ENCODE peak calls at places on chromosomes 13 and 19, in four cellular contexts. One of them, this sample, is unnamed.

GRCh38 chr19:38508507-38508906 is 75.0 kb downstream of the RYR1 start:
- DNase-seq in SK-N-SH: no peak
- DNase-seq in suprapubic skin: no peak
- DNase-seq in stomach: no peak
- DNase-seq in this sample: no peak

GRCh38 chr13:26760835-26761582 is 423 bp upstream of the GPR12 start:
- DNase-seq in stomach: no peak
- DNase-seq in SK-N-SH: peak
- DNase-seq in suprapubic skin: no peak
- DNase-seq in this sample: no peak

GRCh38 chr13:109131698-109132257 is 502.4 kb downstream of the MYO16 start:
- DNase-seq in stomach: no peak
- DNase-seq in suprapubic skin: no peak
- DNase-seq in SK-N-SH: no peak
- DNase-seq in this sample: no peak

GRCh38 chr13:105336706-105337582 is 1198.5 kb downstream of the EFNB2 start:
- DNase-seq in suprapubic skin: no peak
- DNase-seq in SK-N-SH: no peak
- DNase-seq in stomach: no peak
- DNase-seq in this sample: no peak

GRCh38 chr19:46520616-46521015 is 24.9 kb upstream of the PNMA8B start:
- DNase-seq in suprapubic skin: no peak
- DNase-seq in stomach: no peak
- DNase-seq in SK-N-SH: no peak
- DNase-seq in this sample: no peak

GRCh38 chr19:11539495-11540365 is 1.1 kb downstream of the CNN1 start:
- DNase-seq in stomach: no peak
- DNase-seq in suprapubic skin: no peak
- DNase-seq in SK-N-SH: peak
- DNase-seq in this sample: peak

GRCh38 chr13:24313449-24313848 is 4.1 kb downstream of the C1QTNF9 start:
- DNase-seq in stomach: no peak
- DNase-seq in SK-N-SH: no peak
- DNase-seq in suprapubic skin: no peak
- DNase-seq in this sample: no peak

GRCh38 chr19:40601061-40601973 is at the start of gene LTBP4:
- DNase-seq in stomach: no peak
- DNase-seq in suprapubic skin: no peak
- DNase-seq in SK-N-SH: peak
- DNase-seq in this sample: peak

GRCh38 chr19:43564800-43565199 is 10.5 kb downstream of the XRCC1 start:
- DNase-seq in suprapubic skin: no peak
- DNase-seq in stomach: no peak
- DNase-seq in SK-N-SH: no peak
- DNase-seq in this sample: no peak

GRCh38 chr13:85969331-85969730 is 170.1 kb upstream of the SLITRK6 start:
- DNase-seq in SK-N-SH: no peak
- DNase-seq in suprapubic skin: no peak
- DNase-seq in stomach: no peak
- DNase-seq in this sample: no peak

GRCh38 chr19:18645035-18645511 is 8.2 kb downstream of the KLHL26 start:
- DNase-seq in SK-N-SH: no peak
- DNase-seq in suprapubic skin: no peak
- DNase-seq in stomach: no peak
- DNase-seq in this sample: no peak

GRCh38 chr19:1862068-1862423 is 1.3 kb downstream of the KLF16 start:
- DNase-seq in SK-N-SH: no peak
- DNase-seq in stomach: no peak
- DNase-seq in suprapubic skin: no peak
- DNase-seq in this sample: no peak

GRCh38 chr19:31451686-31452325 is 102.6 kb upstream of the TSHZ3 start:
- DNase-seq in stomach: no peak
- DNase-seq in suprapubic skin: no peak
- DNase-seq in SK-N-SH: no peak
- DNase-seq in this sample: no peak

GRCh38 chr13:81639984-81640582 is 1299.2 kb upstream of the SPRY2 start:
- DNase-seq in SK-N-SH: peak
- DNase-seq in stomach: no peak
- DNase-seq in suprapubic skin: no peak
- DNase-seq in this sample: no peak

GRCh38 chr13:91574756-91575155 is 176.3 kb downstream of the GPC5 start:
- DNase-seq in suprapubic skin: no peak
- DNase-seq in stomach: no peak
- DNase-seq in SK-N-SH: no peak
- DNase-seq in this sample: no peak

GRCh38 chr13:41122838-41123237 is 9.8 kb downstream of the KBTBD6 start:
- DNase-seq in SK-N-SH: no peak
- DNase-seq in stomach: no peak
- DNase-seq in suprapubic skin: no peak
- DNase-seq in this sample: no peak

GRCh38 chr13:106047859-106048258 is 487.6 kb downstream of the EFNB2 start:
- DNase-seq in stomach: no peak
- DNase-seq in suprapubic skin: no peak
- DNase-seq in SK-N-SH: no peak
- DNase-seq in this sample: no peak

GRCh38 chr13:109792416-109793090 is 6.2 kb upstream of the IRS2 start:
- DNase-seq in stomach: no peak
- DNase-seq in SK-N-SH: no peak
- DNase-seq in suprapubic skin: no peak
- DNase-seq in this sample: no peak

GRCh38 chr19:10593820-10594637 is 6.9 kb upstream of the AP1M2 start:
- DNase-seq in stomach: no peak
- DNase-seq in suprapubic skin: peak
- DNase-seq in SK-N-SH: no peak
- DNase-seq in this sample: peak

GRCh38 chr19:1239420-1239795 is 1.6 kb upstream of the CBARP start:
- DNase-seq in suprapubic skin: no peak
- DNase-seq in SK-N-SH: no peak
- DNase-seq in stomach: no peak
- DNase-seq in this sample: no peak

GRCh38 chr13:36685912-36686311 is 12.1 kb downstream of the SERTM1 start:
- DNase-seq in stomach: no peak
- DNase-seq in SK-N-SH: no peak
- DNase-seq in suprapubic skin: no peak
- DNase-seq in this sample: no peak

GRCh38 chr19:39731685-39732084 is 6.1 kb downstream of the CLC start:
- DNase-seq in suprapubic skin: no peak
- DNase-seq in SK-N-SH: no peak
- DNase-seq in stomach: no peak
- DNase-seq in this sample: no peak

GRCh38 chr13:109191422-109191821 is 562.0 kb downstream of the MYO16 start:
- DNase-seq in stomach: no peak
- DNase-seq in suprapubic skin: no peak
- DNase-seq in SK-N-SH: no peak
- DNase-seq in this sample: no peak

GRCh38 chr19:4267901-4268815 is 10.9 kb upstream of the SHD start:
- DNase-seq in SK-N-SH: no peak
- DNase-seq in stomach: peak
- DNase-seq in suprapubic skin: no peak
- DNase-seq in this sample: no peak

GRCh38 chr19:4266253-4267000 is 12.6 kb upstream of the SHD start:
- DNase-seq in suprapubic skin: no peak
- DNase-seq in stomach: no peak
- DNase-seq in SK-N-SH: no peak
- DNase-seq in this sample: no peak

GRCh38 chr19:4264812-4265211 is 14.3 kb upstream of the SHD start:
- DNase-seq in suprapubic skin: no peak
- DNase-seq in SK-N-SH: no peak
- DNase-seq in stomach: no peak
- DNase-seq in this sample: no peak

GRCh38 chr19:4268816-4269430 is 10.1 kb upstream of the SHD start:
- DNase-seq in SK-N-SH: no peak
- DNase-seq in stomach: no peak
- DNase-seq in suprapubic skin: no peak
- DNase-seq in this sample: no peak

GRCh38 chr19:4267101-4267900 is 11.8 kb upstream of the SHD start:
- DNase-seq in stomach: peak
- DNase-seq in suprapubic skin: no peak
- DNase-seq in SK-N-SH: peak
- DNase-seq in this sample: no peak
- TF ChIP-seq POLR2AphosphoS5 in stomach: no peak
- TF ChIP-seq POLR2AphosphoS5 in suprapubic skin: no peak
- TF ChIP-seq POLR2AphosphoS5 in SK-N-SH: no peak
- TF ChIP-seq POLR2AphosphoS5 in this sample: no peak

DNA sequence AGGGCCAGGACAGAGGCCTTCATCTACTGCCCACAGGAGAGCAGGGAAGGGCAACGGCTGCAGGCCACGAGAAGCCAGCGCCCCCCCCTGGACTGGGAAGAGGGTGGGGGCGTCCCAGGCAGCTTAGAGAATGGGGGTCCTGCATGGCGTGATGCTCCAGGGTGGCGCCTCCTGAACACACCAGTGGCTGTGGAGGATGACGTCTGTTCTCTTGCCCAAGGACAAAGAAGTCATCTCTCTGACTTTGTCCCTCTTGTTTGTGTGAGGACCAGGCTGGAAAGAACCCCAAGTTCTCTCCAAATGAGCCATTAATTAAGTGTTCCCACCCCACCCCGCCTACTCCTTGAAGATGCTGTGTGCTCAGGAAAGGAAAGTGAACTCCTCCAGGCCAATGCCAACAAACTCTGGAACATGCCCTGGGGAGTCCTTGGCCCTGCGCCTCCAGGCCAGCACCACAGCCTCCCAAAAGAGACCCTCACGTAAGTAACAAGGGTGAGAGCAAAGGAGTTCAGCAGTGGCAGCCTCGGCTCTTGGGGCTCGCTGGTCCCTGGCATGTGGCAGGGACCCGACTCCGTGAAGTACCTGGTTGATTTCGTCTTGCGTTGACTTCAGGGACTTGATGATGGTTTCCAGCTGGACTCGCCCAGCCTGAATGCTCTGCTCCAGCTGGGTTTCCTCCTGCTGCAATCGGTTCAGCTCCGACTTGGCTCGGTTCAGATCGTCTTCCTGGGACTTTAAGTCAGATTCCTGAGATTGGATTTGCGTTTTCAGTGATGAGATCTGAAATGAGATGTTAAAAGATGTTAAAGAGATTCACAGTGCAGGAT is 68.4 kb downstream of the EPS15L1 start:
- DNase-seq in suprapubic skin: no peak
- DNase-seq in SK-N-SH: no peak
- DNase-seq in stomach: no peak
- DNase-seq in this sample: peak
- TF ChIP-seq POLR2AphosphoS5 in suprapubic skin: no peak
- TF ChIP-seq POLR2AphosphoS5 in SK-N-SH: no peak
- TF ChIP-seq POLR2AphosphoS5 in stomach: no peak
- TF ChIP-seq POLR2AphosphoS5 in this sample: no peak

DNA sequence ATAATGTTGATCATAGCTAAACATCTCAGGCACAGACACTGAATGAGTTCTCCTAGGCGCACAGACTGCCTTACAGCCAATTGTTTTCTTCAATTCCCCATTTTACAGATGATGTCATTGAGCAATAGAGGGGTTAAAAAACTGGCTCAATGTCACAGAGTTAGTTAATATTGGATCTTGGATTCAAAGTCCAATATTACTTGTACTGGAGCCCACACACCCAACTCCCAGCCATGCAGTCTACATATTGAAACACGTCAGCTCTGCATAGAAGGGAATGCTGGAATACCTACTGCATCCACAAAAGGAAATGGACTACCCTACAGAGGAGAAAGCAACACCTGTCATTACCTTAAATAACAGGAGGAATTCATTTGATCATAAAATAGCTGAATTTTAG is 76.1 kb upstream of the SLC15A1 start:
- DNase-seq in SK-N-SH: no peak
- DNase-seq in suprapubic skin: no peak
- DNase-seq in stomach: no peak
- DNase-seq in this sample: no peak
- TF ChIP-seq POLR2AphosphoS5 in SK-N-SH: no peak
- TF ChIP-seq POLR2AphosphoS5 in suprapubic skin: no peak
- TF ChIP-seq POLR2AphosphoS5 in stomach: no peak
- TF ChIP-seq POLR2AphosphoS5 in this sample: no peak

GRCh38 chr19:3019211-3019854 is 9.7 kb downstream of the TLE2 start:
- DNase-seq in stomach: no peak
- DNase-seq in suprapubic skin: no peak
- DNase-seq in SK-N-SH: no peak
- DNase-seq in this sample: no peak

GRCh38 chr19:3020321-3020960 is 8.6 kb downstream of the TLE2 start:
- DNase-seq in SK-N-SH: no peak
- DNase-seq in suprapubic skin: no peak
- DNase-seq in stomach: no peak
- DNase-seq in this sample: no peak

GRCh38 chr19:3014135-3014534 is 14.9 kb downstream of the TLE2 start:
- DNase-seq in suprapubic skin: no peak
- DNase-seq in stomach: no peak
- DNase-seq in SK-N-SH: no peak
- DNase-seq in this sample: no peak

GRCh38 chr19:3015126-3016057 is 13.7 kb downstream of the TLE2 start:
- DNase-seq in stomach: no peak
- DNase-seq in suprapubic skin: no peak
- DNase-seq in SK-N-SH: no peak
- DNase-seq in this sample: no peak

DNA sequence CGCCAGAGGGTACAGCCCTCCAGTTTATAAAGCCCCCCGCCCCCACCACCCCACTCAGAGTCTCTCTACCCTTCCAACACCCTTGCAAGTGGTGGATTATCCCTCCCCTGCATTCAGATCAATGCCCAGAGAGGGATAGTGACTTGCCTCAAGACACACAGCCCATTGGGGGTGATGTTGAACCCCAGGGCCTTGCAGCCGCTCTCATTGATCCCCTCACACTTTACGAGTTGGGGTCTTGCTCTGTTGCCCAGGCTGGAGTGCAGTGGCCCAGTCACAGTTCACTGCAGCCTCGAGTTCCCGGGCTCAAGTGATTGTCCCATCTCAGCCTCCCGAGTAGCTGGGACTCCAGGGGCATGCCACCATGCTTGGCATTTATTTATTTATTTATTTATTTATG is 11.2 kb downstream of the TLE2 start:
- DNase-seq in suprapubic skin: no peak
- DNase-seq in stomach: no peak
- DNase-seq in SK-N-SH: no peak
- DNase-seq in this sample: no peak
- TF ChIP-seq POLR2AphosphoS5 in suprapubic skin: no peak
- TF ChIP-seq POLR2AphosphoS5 in stomach: no peak
- TF ChIP-seq POLR2AphosphoS5 in SK-N-SH: no peak
- TF ChIP-seq POLR2AphosphoS5 in this sample: no peak

DNA sequence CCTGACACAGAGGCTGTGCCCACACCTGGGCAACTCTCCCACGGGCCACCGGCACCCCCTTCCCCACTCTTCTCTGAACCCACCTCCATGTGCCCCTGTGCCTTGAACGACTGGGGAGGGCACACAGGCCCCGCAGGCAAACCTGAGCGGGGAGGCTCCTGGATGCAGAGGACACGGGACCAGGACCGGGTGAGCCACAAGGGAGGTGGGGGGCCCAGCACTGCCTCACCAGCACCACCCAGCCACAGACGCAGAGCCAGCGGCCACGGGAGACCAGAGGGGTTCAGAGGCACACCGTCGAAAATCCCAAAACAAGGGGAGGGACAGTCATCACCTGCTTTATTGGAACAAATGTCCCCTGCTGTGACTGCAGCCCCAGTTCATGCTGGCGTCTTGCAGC is 49.4 kb downstream of the STK24 start:
- DNase-seq in SK-N-SH: no peak
- DNase-seq in suprapubic skin: no peak
- DNase-seq in stomach: no peak
- DNase-seq in this sample: peak
- TF ChIP-seq POLR2AphosphoS5 in SK-N-SH: no peak
- TF ChIP-seq POLR2AphosphoS5 in suprapubic skin: no peak
- TF ChIP-seq POLR2AphosphoS5 in stomach: no peak
- TF ChIP-seq POLR2AphosphoS5 in this sample: no peak